ENCODE peak calls at places on chromosome 2, in nine cellular contexts. J, I, T, C, U, W, X, O and Y are unnamed samples.

GRCh38 chr2:232363784-232364615 is 14.6 kb upstream of the ALPP start:
- DNase-seq in C (no peak), X (peak; percentile 65), I (peak; percentile 14), T (no peak), O (no peak), J (no peak), W (peak; percentile 67), U (no peak), Y (no peak)

GRCh38 chr2:223598994-223599645 is 3.0 kb downstream of the SCG2 start:
- DNase-seq in O (no peak), T (no peak), I (peak; percentile 94), C (no peak), W (no peak), X (no peak), J (peak; percentile 14), U (no peak), Y (peak; percentile 87)

GRCh38 chr2:159574246-159574645 is 42.1 kb downstream of the BAZ2B start:
- DNase-seq in O (no peak), J (peak; percentile 58), X (no peak), C (no peak), T (no peak), I (no peak), U (no peak), W (no peak), Y (no peak)

GRCh38 chr2:55010149-55010591 is 40.1 kb downstream of the RTN4 start:
- DNase-seq in O (peak; percentile 44), U (peak; percentile 20), X (peak; percentile 57), J (peak; percentile 81), T (peak; percentile 33), I (peak; percentile 50), W (peak; percentile 24), C (peak; percentile 65), Y (no peak)

GRCh38 chr2:69057660-69058059 is 44.7 kb downstream of the ANTXR1 start:
- DNase-seq in O (no peak), T (no peak), U (no peak), W (no peak), C (no peak), X (no peak), J (no peak), I (peak; percentile 79), Y (peak; percentile 70)

GRCh38 chr2:85741811-85742507 is 11.8 kb upstream of the ATOH8 start:
- DNase-seq in U (peak; percentile 65), X (no peak), J (peak; percentile 70), O (no peak), I (peak; percentile 94), T (peak; percentile 84), W (no peak), C (peak; percentile 73), Y (peak; percentile 86)

GRCh38 chr2:159904127-159904564 is 106.1 kb upstream of the CD302 start:
- DNase-seq in O (peak; percentile 56), X (peak; percentile 59), I (no peak), W (peak; percentile 64), J (no peak), U (no peak), T (peak; percentile 16), C (no peak), Y (no peak)

GRCh38 chr2:79604748-79605147 is 91.9 kb downstream of the CTNNA2 start:
- DNase-seq in T (no peak), X (no peak), W (no peak), C (no peak), I (no peak), U (no peak), J (no peak), O (no peak), Y (no peak)

GRCh38 chr2:162261032-162261945 is 18.0 kb upstream of the FAP start:
- DNase-seq in O (no peak), T (peak; percentile 59), U (no peak), X (peak; percentile 6), C (peak; percentile 26), I (peak; percentile 49), W (no peak), J (peak; percentile 89), Y (no peak)

GRCh38 chr2:160299540-160299939 is 99.5 kb upstream of the ITGB6 start:
- DNase-seq in U (no peak), T (no peak), O (no peak), W (no peak), C (no peak), J (peak; percentile 85), I (peak; percentile 38), X (no peak), Y (no peak)

GRCh38 chr2:130822766-130823165 is 13.9 kb upstream of the ARHGEF4 start:
- DNase-seq in T (no peak), U (no peak), O (no peak), X (no peak), I (no peak), W (no peak), C (no peak), J (no peak), Y (no peak)

DNA sequence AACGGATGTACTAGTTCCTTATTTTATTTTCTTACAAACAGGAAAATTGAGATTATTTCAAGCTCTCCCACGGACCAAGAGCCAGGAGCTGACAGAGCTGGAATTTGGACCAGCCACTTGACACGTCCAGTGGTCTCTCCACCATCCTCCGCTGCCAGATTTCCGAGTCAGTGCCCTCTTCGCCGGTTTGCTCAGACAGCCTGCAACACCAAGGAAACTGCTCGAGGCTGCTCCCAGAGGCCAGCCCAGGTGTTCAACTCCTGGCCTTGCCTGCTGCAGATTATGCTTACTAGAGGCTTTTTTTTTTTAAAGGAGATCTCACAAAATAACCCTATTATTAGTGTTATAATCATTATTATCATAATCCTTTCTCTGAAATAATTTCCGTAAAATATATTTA is 779.8 kb downstream of the RNF144A start:
- DNase-seq in C (no peak), X (no peak), U (peak; percentile 5), O (no peak), W (no peak), T (no peak), J (no peak), I (no peak), Y (no peak)
- TF ChIP-seq CTCF in C (no peak), X (no peak), U (peak; percentile 26), O (no peak), W (no peak), T (no peak), J (no peak), I (no peak), Y (no peak)

DNA sequence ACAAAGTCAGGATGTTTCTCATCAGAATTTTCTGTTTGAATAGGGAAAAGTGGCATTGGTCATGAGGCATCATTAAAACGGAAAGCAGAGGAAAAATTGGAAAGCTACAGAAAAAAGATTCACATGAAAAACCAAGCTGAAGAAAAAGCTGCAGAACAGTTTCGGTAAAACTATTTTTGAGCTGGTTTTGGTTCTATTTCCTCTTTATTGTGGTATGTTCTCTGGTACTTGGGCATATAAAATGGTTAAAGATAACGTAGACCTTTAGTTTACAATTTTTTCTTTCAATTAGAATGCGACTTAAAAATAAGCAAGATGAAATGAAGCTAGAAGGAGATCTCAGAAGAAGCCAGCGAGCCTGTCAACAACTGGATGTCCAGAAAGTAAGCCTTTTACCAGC is 7.6 kb downstream of the GPATCH11 start:
- DNase-seq in W (peak; percentile 23), U (no peak), C (no peak), J (no peak), T (no peak), O (no peak), I (no peak), X (peak; percentile 29), Y (no peak)
- TF ChIP-seq CTCF in W (no peak), U (no peak), C (no peak), J (no peak), T (no peak), O (no peak), I (no peak), X (no peak), Y (no peak)

DNA sequence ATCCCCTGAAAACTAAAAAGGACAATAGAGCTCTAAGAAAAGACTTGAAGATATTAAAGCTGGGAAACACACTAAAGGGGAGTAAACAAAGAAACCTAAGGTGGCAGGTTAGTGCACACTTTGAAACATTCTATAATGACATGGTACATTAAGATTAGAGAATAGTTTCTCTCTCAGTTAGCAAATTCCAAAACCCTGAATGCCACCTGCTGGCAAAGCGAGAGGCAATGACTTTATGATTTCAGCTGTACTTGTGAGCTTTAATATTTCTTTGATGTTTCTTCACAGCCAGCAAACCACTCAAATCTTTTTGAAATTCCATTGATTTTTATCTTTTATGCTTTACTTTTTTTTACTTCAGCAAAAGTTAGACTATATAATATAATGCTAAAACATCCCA is 86.3 kb downstream of the LRP2 start:
- DNase-seq in J (peak; percentile 17), W (no peak), I (no peak), C (no peak), T (no peak), U (no peak), X (no peak), O (no peak), Y (no peak)
- TF ChIP-seq CTCF in J (peak; percentile 24), W (no peak), I (peak; percentile 25), C (no peak), T (no peak), U (no peak), X (no peak), O (no peak), Y (peak; percentile 38)

GRCh38 chr2:176650811-176651559 is 381.7 kb downstream of the MTX2 start:
- DNase-seq in C (no peak), O (no peak), X (no peak), T (no peak), W (no peak), J (no peak), U (no peak), I (no peak), Y (no peak)

GRCh38 chr2:176653856-176654443 is 384.7 kb downstream of the MTX2 start:
- DNase-seq in O (peak; percentile 22), C (peak; percentile 39), U (peak; percentile 81), I (peak; percentile 75), W (no peak), T (peak; percentile 58), J (peak; percentile 68), X (no peak), Y (peak; percentile 26)

GRCh38 chr2:176650101-176650500 is 380.9 kb downstream of the MTX2 start:
- DNase-seq in I (no peak), W (no peak), C (no peak), X (no peak), O (no peak), T (no peak), J (no peak), U (no peak), Y (no peak)

GRCh38 chr2:176656055-176656775 is 387.0 kb downstream of the MTX2 start:
- DNase-seq in X (no peak), U (no peak), J (no peak), I (no peak), T (no peak), C (no peak), W (no peak), O (no peak), Y (no peak)

DNA sequence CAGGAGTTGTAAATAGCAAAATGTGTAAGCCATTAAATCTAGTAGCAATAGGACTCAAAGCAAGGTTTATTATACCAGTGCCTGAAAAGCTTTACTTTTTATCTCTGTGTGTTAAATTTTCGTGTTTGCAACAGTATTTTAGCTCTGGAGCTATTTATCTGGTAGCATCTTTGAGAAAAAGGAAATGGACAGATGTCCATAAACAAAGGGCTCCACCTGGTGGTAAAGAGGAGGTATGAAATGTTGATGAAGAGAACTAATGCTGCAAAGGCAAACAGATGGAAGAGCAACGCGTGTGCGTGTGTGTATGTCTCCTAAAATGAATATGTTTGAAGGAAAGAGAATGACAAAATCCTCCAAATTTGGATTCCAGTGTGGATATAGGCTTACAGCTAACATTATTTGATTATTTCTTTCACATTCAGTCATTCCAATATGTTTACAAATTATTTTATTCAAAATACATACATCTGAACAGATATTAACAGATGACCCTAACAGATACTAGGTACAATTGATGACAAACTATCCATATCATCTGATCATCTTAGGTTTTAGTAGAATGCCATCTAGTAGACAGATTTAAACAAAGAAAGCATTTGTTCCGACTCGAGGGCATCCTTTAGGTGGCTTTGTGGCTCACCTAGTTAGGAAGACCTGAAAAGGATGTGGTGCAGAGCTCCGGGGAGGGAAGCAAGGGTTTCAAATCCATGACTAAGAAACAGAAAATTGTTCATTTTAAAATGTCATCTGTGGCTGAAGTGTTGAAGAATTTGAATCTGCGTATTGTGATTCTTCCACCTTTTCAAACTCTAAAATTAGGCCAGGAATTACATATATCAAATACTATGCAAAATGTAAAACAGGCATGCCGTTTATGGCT is 383.3 kb downstream of the MTX2 start:
- DNase-seq in I (peak; percentile 56), O (peak; percentile 7), X (peak; percentile 56), W (peak; percentile 45), J (peak; percentile 55), U (peak; percentile 74), T (no peak), C (no peak), Y (peak; percentile 5)
- TF ChIP-seq CTCF in I (peak; percentile 75), O (peak; percentile 88), X (peak; percentile 52), W (peak; percentile 63), J (peak; percentile 61), U (peak; percentile 85), T (peak; percentile 85), C (peak; percentile 73), Y (peak; percentile 74)